ENCODE peak calls at places on chromosome 7, in nine cellular contexts. S is transverse colon, A is GM23338, F is HCT116, J is endothelial cell of umbilical vein, W is sigmoid colon, E is HL-60, N is H1, G is spleen. C is an unnamed sample.

GRCh38 chr7:131173148-131173890 is 154.4 kb upstream of the MKLN1 start:
- DNase-seq in W (no peak), S (no peak), A (no peak), F (peak), E (no peak), N (no peak), G (no peak), J (no peak), C (no peak)

GRCh38 chr7:132395375-132395774 is 180.9 kb downstream of the PLXNA4 start:
- DNase-seq in G (peak), W (no peak), J (no peak), S (no peak), N (no peak), F (no peak), E (no peak), A (no peak), C (no peak)

GRCh38 chr7:94632338-94633024 is 23.5 kb downstream of the SGCE start:
- DNase-seq in G (no peak), W (no peak), N (no peak), F (no peak), J (peak), S (no peak), E (no peak), A (peak), C (no peak)

GRCh38 chr7:143329471-143330170 is 13.7 kb downstream of the CLCN1 start:
- DNase-seq in F (no peak), J (no peak), W (no peak), A (peak), E (no peak), G (no peak), N (no peak), S (no peak), C (no peak)

GRCh38 chr7:143382791-143383641 is 1.9 kb downstream of the ZYX start:
- DNase-seq in A (no peak), N (no peak), W (peak), J (no peak), F (no peak), S (no peak), E (no peak), G (no peak), C (no peak)

GRCh38 chr7:6917258-6917657 is 91.2 kb upstream of the CCZ1B start:
- DNase-seq in F (no peak), A (no peak), N (no peak), J (no peak), W (no peak), G (no peak), E (no peak), S (no peak), C (no peak)

GRCh38 chr7:155534691-155535090 is 11.7 kb downstream of the CNPY1 start:
- DNase-seq in A (no peak), W (peak), J (no peak), G (no peak), E (no peak), F (no peak), N (no peak), S (no peak), C (no peak)

GRCh38 chr7:139915864-139916716 is 87.0 kb downstream of the TBXAS1 start:
- DNase-seq in S (peak), E (peak), W (no peak), J (peak), G (no peak), A (no peak), F (peak), N (no peak), C (no peak)

GRCh38 chr7:136687693-136688322 is 180.6 kb upstream of the CHRM2 start:
- DNase-seq in G (no peak), F (no peak), E (peak), N (no peak), W (no peak), A (peak), S (no peak), J (peak), C (no peak)

GRCh38 chr7:148664319-148664718 is 34.4 kb upstream of the CUL1 start:
- DNase-seq in N (no peak), J (peak), F (no peak), G (no peak), A (no peak), S (no peak), E (no peak), W (no peak), C (no peak)

GRCh38 chr7:143882020-143882610 is 19.9 kb downstream of the TCAF1 start:
- DNase-seq in J (peak), F (no peak), A (peak), N (no peak), G (no peak), W (peak), E (no peak), S (peak), C (peak)

GRCh38 chr7:108456845-108457540 is 757 bp upstream of the NRCAM start:
- DNase-seq in J (no peak), F (no peak), W (no peak), E (no peak), S (no peak), A (peak), N (no peak), G (no peak), C (no peak)

GRCh38 chr7:127588697-127589482 is 679 bp downstream of the ARF5 start:
- DNase-seq in E (no peak), A (peak), F (peak), G (no peak), N (peak), S (peak), W (peak), J (peak), C (peak)

GRCh38 chr7:8065356-8065813 is 96.8 kb downstream of the GLCCI1 start:
- DNase-seq in W (no peak), J (no peak), E (no peak), S (no peak), F (no peak), A (no peak), G (no peak), N (no peak), C (no peak)

GRCh38 chr7:106012184-106012583 is 49.1 kb downstream of the CDHR3 start:
- DNase-seq in W (no peak), S (no peak), N (no peak), G (no peak), J (no peak), A (no peak), E (no peak), F (no peak), C (no peak)

GRCh38 chr7:106010866-106011265 is 47.8 kb downstream of the CDHR3 start:
- DNase-seq in N (no peak), S (no peak), G (no peak), F (no peak), E (no peak), W (no peak), A (no peak), J (no peak), C (no peak)

GRCh38 chr7:106010331-106010730 is 47.3 kb downstream of the CDHR3 start:
- DNase-seq in J (no peak), S (no peak), A (no peak), E (no peak), G (no peak), W (no peak), N (no peak), F (no peak), C (no peak)

GRCh38 chr7:106015586-106016218 is 52.6 kb downstream of the CDHR3 start:
- DNase-seq in F (no peak), J (no peak), G (no peak), E (no peak), A (no peak), N (no peak), W (no peak), S (no peak), C (no peak)

GRCh38 chr7:106012935-106013439 is 49.9 kb downstream of the CDHR3 start:
- DNase-seq in G (no peak), W (no peak), J (no peak), F (no peak), E (no peak), A (no peak), S (no peak), N (no peak), C (no peak)
- TF ChIP-seq POLR2AphosphoS5 in G (no peak), W (peak), J (no peak), F (no peak), E (no peak), A (no peak), S (no peak), N (no peak), C (no peak)

DNA sequence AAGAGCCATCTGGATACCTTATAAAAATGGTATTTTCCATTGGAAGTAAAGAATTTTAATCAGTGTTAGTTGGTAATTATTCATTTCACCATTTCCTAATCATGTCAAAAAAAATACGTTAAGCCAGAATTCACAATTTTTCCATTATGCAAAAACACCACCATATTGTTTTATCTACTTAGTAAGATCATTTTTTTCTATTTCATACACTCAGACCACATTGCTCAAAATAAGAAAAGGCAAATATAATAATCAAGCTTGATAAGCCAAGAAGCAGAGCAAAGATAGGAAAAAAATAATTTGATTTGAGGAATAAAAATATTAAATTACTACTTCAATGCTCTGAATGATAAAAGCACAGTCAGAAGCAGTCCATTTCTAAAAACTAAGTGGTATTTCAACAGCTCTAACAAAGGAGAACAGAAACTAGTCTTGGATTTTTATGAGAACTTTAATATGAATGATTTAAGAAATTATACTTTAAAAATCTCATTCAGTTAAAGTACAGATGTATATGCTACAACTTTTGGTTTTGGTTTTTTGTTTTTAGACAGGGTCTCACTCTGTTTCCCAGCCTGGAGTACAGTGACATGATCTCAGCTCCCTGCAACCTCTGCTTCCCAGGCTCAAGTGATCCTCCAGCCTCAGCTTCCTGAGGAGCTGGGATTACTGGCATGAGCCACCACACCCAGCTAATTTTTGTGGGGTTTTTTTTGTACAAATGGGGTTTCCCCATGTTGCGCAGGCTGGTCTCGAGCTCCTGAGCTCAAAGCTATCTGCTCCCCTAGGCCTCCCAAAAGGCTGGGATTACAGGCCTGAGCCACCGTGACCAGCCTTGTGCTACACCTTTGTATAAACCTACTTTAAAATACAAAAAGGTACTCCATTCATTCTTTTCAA is 46.6 kb downstream of the LRRN3 start:
- DNase-seq in A (no peak), N (no peak), F (no peak), E (no peak), G (peak), S (no peak), W (no peak), J (no peak), C (no peak)
- H3K27ac ChIP-seq in A (no peak), N (no peak), F (peak), E (no peak), G (peak), S (no peak), W (no peak), J (peak), C (no peak)

GRCh38 chr7:47513741-47514241 is 68.1 kb downstream of the TNS3 start:
- DNase-seq in S (no peak), A (no peak), J (no peak), F (no peak), G (peak), N (no peak), E (no peak), W (peak), C (no peak)
- TF ChIP-seq POLR2AphosphoS5 in S (peak), A (no peak), J (no peak), F (no peak), G (no peak), N (no peak), E (no peak), W (peak), C (peak)

GRCh38 chr7:66642186-66642585 is 13.5 kb downstream of the KCTD7 start:
- DNase-seq in E (no peak), S (no peak), N (no peak), W (no peak), G (no peak), A (no peak), F (no peak), J (no peak), C (no peak)

GRCh38 chr7:66641526-66641871 is 12.8 kb downstream of the KCTD7 start:
- DNase-seq in E (no peak), G (no peak), F (no peak), J (no peak), W (no peak), S (no peak), A (no peak), N (no peak), C (no peak)

GRCh38 chr7:66639773-66640172 is 11.1 kb downstream of the KCTD7 start:
- DNase-seq in E (no peak), N (no peak), G (no peak), W (no peak), A (no peak), F (no peak), J (no peak), S (no peak), C (no peak)

GRCh38 chr7:66642932-66643331 is 14.3 kb downstream of the KCTD7 start:
- DNase-seq in W (no peak), N (no peak), G (no peak), S (no peak), J (no peak), F (no peak), A (no peak), E (no peak), C (no peak)

DNA sequence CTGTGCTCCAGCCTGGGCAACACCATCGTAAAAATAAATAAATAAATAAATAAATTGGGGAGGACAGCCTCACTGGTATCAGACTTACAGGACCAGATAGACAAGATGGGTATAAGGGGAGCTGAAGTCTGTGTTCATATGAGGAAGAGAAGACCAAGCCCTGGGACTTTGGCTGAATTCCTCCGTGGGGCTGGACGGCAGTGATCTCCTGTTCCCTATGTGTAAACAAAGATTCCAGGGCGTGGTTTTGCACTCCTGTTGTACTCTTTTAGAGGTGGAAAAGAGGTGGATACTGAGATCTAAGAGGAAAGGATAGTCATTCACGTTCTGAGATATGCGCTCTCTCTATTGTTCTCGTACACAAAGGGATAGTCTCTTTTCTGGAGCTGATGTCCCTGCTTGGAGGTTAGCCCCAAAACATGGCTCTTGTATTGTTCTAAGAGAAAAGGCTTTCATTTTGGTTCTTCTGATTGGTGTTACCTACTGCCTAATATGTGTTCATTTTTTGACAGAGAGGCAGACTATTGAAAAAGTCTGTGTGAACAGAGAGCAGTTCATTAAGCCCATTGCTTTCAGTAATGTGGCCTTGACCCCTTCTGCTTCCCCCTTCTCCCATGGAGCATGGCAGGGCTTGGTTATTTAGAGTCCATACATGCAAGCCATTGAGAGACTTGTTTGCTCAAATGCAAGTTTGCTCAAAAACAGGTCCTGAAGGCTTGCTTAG is 12.3 kb downstream of the KCTD7 start:
- DNase-seq in E (no peak), G (no peak), J (no peak), W (no peak), N (no peak), A (no peak), S (peak), F (no peak), C (no peak)
- H3K27ac ChIP-seq in E (no peak), G (no peak), J (no peak), W (no peak), N (no peak), A (no peak), S (peak), F (no peak), C (no peak)

GRCh38 chr7:34748244-34749039 is 90.4 kb downstream of the NPSR1 start:
- DNase-seq in G (peak), S (peak), E (no peak), A (peak), W (no peak), N (no peak), J (peak), F (peak), C (no peak)
- TF ChIP-seq POLR2AphosphoS5 in G (peak), S (no peak), E (no peak), A (no peak), W (no peak), N (no peak), J (peak), F (peak), C (peak)

GRCh38 chr7:121157341-121157751 is 168.8 kb downstream of the CPED1 start:
- DNase-seq in E (no peak), N (no peak), G (no peak), W (no peak), J (no peak), A (no peak), F (no peak), S (no peak), C (no peak)
- H3K27ac ChIP-seq in E (no peak), N (no peak), G (no peak), W (no peak), J (no peak), A (no peak), F (no peak), S (no peak), C (no peak)